ENCODE peak calls at places on chromosomes 6 and 20, in five cellular contexts. R, F, Z, K and C are unnamed samples.

GRCh38 chr20:1533059-1533458 is 24.4 kb downstream of the SIRPD start:
- DNase-seq in R (no peak), F (no peak), Z (no peak), K (no peak), C (no peak)

GRCh38 chr6:63764318-63764916 is 128.8 kb downstream of the PHF3 start:
- DNase-seq in R (peak; percentile 9), F (no peak), Z (no peak), K (no peak), C (no peak)

GRCh38 chr6:146876271-146877151 is 277.7 kb downstream of the ADGB start:
- DNase-seq in R (no peak), F (peak; percentile 55), Z (no peak), K (no peak), C (no peak)

GRCh38 chr6:168746643-168747042 is 305.7 kb downstream of the SMOC2 start:
- DNase-seq in R (no peak), F (no peak), Z (no peak), K (no peak), C (no peak)

GRCh38 chr6:14642842-14643241 is 525.3 kb downstream of the CD83 start:
- DNase-seq in R (no peak), F (no peak), Z (no peak), K (no peak), C (no peak)

GRCh38 chr6:99471638-99472037 is 43.6 kb downstream of the USP45 start:
- DNase-seq in R (no peak), F (no peak), Z (no peak), K (no peak), C (no peak)

GRCh38 chr6:156197513-156197912 is 579.7 kb upstream of the ARID1B start:
- DNase-seq in R (no peak), F (no peak), Z (no peak), K (no peak), C (no peak)

GRCh38 chr6:149094934-149095341 is 222.6 kb upstream of the TAB2 start:
- DNase-seq in R (no peak), F (peak; percentile 27), Z (no peak), K (no peak), C (peak; percentile 3)

GRCh38 chr6:151808331-151809241 is 1.1 kb downstream of the ESR1 start:
- DNase-seq in R (no peak), F (no peak), Z (peak; percentile 5), K (peak; percentile 68), C (no peak)

GRCh38 chr6:155275808-155276480 is 12.1 kb downstream of the CLDN20 start:
- DNase-seq in R (no peak), F (no peak), Z (no peak), K (no peak), C (no peak)

GRCh38 chr6:116220172-116220571 is 33.7 kb downstream of the TSPYL4 start:
- DNase-seq in R (no peak), F (no peak), Z (no peak), K (no peak), C (no peak)

GRCh38 chr20:58585753-58586540 is 65.1 kb upstream of the STX16 start:
- DNase-seq in R (no peak), F (no peak), Z (no peak), K (no peak), C (no peak)

GRCh38 chr6:160315310-160315709 is 32.9 kb upstream of the SLC22A3 start:
- DNase-seq in R (no peak), F (no peak), Z (peak; percentile 26), K (no peak), C (no peak)

GRCh38 chr6:100078509-100078908 is 84.5 kb upstream of the MCHR2 start:
- DNase-seq in R (peak; percentile 4), F (no peak), Z (peak; percentile 33), K (no peak), C (peak; percentile 75)

GRCh38 chr20:3802524-3803239 is 6.6 kb downstream of the CDC25B start:
- DNase-seq in R (no peak), F (no peak), Z (no peak), K (no peak), C (no peak)

GRCh38 chr6:97712751-97713150 is 429.7 kb upstream of the MMS22L start:
- DNase-seq in R (no peak), F (no peak), Z (no peak), K (no peak), C (no peak)

GRCh38 chr6:158660331-158660730 is 10.5 kb downstream of the SYTL3 start:
- DNase-seq in R (peak; percentile 66), F (no peak), Z (no peak), K (no peak), C (no peak)

GRCh38 chr20:37276494-37277252 is 12.8 kb upstream of the MANBAL start:
- DNase-seq in R (peak; percentile 59), F (peak; percentile 87), Z (peak; percentile 66), K (peak; percentile 15), C (peak; percentile 71)

GRCh38 chr20:35432430-35432735 is 5.6 kb downstream of the GDF5 start:
- DNase-seq in R (no peak), F (no peak), Z (no peak), K (no peak), C (peak; percentile 50)

GRCh38 chr20:35433337-35433736 is 4.7 kb downstream of the GDF5 start:
- DNase-seq in R (no peak), F (no peak), Z (no peak), K (no peak), C (no peak)

GRCh38 chr20:35437599-35437998 is 429 bp downstream of the GDF5 start:
- DNase-seq in R (no peak), F (no peak), Z (no peak), K (no peak), C (no peak)

GRCh38 chr20:35434085-35435005 is 3.7 kb downstream of the GDF5 start:
- DNase-seq in R (no peak), F (no peak), Z (no peak), K (no peak), C (no peak)

DNA sequence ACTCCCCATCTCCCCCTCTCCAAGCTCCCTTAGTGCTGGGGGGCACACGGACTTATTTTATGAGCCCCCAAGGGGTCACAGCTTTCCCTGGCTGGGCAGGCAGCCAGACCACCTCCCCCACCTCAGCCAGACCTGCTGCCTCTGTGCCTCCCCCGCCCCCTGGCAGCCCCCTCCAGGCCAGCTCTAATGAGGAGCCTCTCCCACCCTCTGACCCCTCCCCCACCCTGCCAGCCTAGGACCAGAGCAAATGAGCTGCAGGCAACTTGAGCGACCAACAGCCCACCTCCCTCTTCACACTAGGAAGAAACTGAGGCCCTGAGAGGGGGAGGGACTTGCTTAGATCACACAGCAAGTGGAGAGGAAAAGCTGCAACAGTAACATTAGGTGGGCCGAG is 1.9 kb downstream of the GDF5 start:
- DNase-seq in R (no peak), F (no peak), Z (no peak), K (no peak), C (no peak)
- H3K4me3 ChIP-seq in R (no peak overlapping the region), F (no peak overlapping the region), Z (no peak overlapping the region), K (no peak overlapping the region), C (no peak overlapping the region)

GRCh38 chr20:62947532-62948300 is 4.8 kb upstream of the SLC17A9 start:
- DNase-seq in R (no peak), F (no peak), Z (no peak), K (peak; percentile 21), C (no peak)
- H3K36me3 ChIP-seq in R (peaks cover 17% of the 10 kb centered on the region), F (no peaks in the 10 kb centered on the region), Z (peaks cover 29% of the 10 kb centered on the region), K (peaks cover 43% of the 10 kb centered on the region), C (peaks cover 69% of the 10 kb centered on the region)

GRCh38 chr6:28766426-28766825 is 157.4 kb downstream of the TRIM27 start:
- DNase-seq in R (no peak), F (no peak), Z (no peak), K (no peak), C (no peak)

GRCh38 chr6:28765978-28766351 is 157.8 kb downstream of the TRIM27 start:
- DNase-seq in R (no peak), F (no peak), Z (no peak), K (no peak), C (no peak)

GRCh38 chr6:28767133-28767532 is 156.7 kb downstream of the TRIM27 start:
- DNase-seq in R (no peak), F (no peak), Z (no peak), K (no peak), C (no peak)

GRCh38 chr6:28768187-28768913 is 155.4 kb downstream of the TRIM27 start:
- DNase-seq in R (no peak), F (no peak), Z (no peak), K (no peak), C (no peak)

GRCh38 chr6:28767691-28768090 is 156.1 kb downstream of the TRIM27 start:
- DNase-seq in R (no peak), F (no peak), Z (no peak), K (no peak), C (no peak)
- H3K9me3 ChIP-seq in R (no peaks in the 10 kb centered on the region), F (no peaks in the 10 kb centered on the region), Z (no peaks in the 10 kb centered on the region), K (no peaks in the 10 kb centered on the region), C (no peaks in the 10 kb centered on the region)

DNA sequence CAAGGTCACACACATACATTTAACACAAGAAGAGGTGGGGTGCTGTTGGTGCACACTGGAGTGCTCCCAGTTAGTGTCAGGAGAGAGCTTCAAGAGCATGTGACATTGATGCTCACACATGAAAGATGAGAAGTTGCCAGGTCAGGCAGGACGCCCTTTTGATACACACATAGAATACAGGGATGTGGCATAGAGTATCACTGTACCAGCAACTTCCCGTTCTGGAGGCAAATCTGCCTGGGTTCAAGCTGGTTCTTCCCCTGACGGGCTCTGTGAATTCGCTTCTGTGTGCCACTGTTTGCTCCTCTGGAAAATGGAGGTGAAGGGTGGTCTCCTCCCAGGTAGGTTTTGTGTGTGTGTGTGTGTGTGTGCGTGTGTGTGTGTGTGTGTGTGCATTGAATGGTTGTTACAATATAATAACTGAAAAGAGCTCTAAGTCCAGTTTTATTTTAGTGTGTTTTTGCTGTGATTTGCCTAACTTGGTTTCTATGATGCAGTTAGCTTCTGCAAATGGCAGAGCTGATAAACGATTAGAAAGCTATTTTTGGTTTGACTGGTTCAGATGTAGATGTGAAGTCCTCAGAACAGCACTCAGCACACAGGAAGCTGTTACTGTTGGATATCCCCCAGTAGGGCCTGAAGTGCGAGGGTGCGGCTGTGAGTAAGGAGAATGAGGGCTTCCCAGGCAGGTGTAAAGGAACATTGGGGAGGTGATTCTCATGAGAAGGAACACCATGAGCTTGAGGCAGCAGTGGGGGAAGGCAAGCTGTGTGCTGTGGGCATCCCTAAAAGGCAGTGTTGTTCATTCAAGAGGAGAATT is 53.4 kb downstream of the HIVEP1 start:
- DNase-seq in R (no peak), F (no peak), Z (no peak), K (no peak), C (no peak)
- H3K4me3 ChIP-seq in R (no peak overlapping the region), F (no peak overlapping the region), Z (no peak overlapping the region), K (no peak overlapping the region), C (no peak overlapping the region)

DNA sequence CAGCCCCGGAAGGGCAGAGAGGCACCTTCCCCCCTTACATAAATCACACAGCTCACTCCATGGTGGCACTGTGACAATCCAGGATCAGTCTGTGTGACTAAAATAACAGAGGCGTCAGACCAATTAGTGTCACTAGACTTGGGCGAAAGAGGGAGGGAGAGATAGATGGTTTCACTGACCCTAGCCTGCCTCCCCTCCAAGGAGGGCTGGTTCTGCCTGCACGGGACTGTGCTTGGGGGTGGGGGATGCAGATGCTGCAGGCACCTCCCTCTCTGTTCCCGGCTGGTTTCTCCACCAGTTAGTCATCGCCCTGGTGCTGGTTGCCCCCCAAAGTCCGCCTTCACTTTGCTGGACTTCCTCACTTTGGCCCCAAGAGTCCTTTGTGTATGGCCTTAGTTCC is 17.9 kb downstream of the CCDC167 start:
- DNase-seq in R (no peak), F (no peak), Z (no peak), K (no peak), C (no peak)
- H3K36me3 ChIP-seq in R (no peaks in the 10 kb centered on the region), F (no peaks in the 10 kb centered on the region), Z (no peaks in the 10 kb centered on the region), K (peaks cover 18% of the 10 kb centered on the region), C (peaks cover 7% of the 10 kb centered on the region)

DNA sequence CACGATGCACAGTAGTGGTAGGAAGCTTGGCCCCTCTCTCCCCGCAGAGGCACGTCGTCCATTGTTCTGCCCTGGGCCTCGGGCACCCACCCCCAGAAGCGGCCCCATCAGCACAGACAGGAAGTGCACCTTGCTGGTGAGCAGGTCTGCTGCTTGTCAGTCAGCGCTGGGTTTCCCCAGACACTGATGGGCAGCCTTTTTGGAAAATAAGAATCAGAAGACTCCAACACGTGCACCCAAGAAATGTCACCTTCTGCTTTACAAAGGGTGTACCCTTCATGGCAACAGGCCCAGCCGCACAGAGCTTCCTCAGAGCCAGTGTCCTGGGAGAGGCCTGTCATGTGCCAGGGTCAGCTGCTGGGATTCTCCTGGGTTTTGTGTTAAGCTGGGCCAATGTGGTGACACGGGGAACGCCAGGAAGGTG is 34.7 kb upstream of the IRF4 start:
- DNase-seq in R (no peak), F (no peak), Z (no peak), K (no peak), C (no peak)
- H3K9me3 ChIP-seq in R (peaks cover 26% of the 10 kb centered on the region), F (no peaks in the 10 kb centered on the region), Z (peaks cover 22% of the 10 kb centered on the region), K (no peaks in the 10 kb centered on the region), C (no peaks in the 10 kb centered on the region)